ENCODE peak calls at places on chromosomes 6 and 20, in six cellular contexts. One of them, this sample, is unnamed.

GRCh38 chr20:3334156-3334943 is 73.1 kb downstream of the DNAAF9 start:
- DNase-seq in left ventricle myocardium superior: no peak
- DNase-seq in GM12892: no peak
- DNase-seq in uterus: no peak
- DNase-seq in activated CD8-positive, alpha-beta memory T cell treated with anti-CD3 and anti-CD28 coated beads for 4 hours: no peak
- DNase-seq in renal cortical epithelial cell: no peak
- DNase-seq in this sample: no peak

GRCh38 chr20:36399147-36399968 is 93.2 kb downstream of the DLGAP4 start:
- DNase-seq in left ventricle myocardium superior: no peak
- DNase-seq in GM12892: peak
- DNase-seq in uterus: no peak
- DNase-seq in activated CD8-positive, alpha-beta memory T cell treated with anti-CD3 and anti-CD28 coated beads for 4 hours: no peak
- DNase-seq in renal cortical epithelial cell: peak
- DNase-seq in this sample: no peak

GRCh38 chr20:2397595-2398145 is 17.0 kb downstream of the TGM6 start:
- DNase-seq in left ventricle myocardium superior: no peak
- DNase-seq in GM12892: no peak
- DNase-seq in uterus: no peak
- DNase-seq in activated CD8-positive, alpha-beta memory T cell treated with anti-CD3 and anti-CD28 coated beads for 4 hours: no peak
- DNase-seq in renal cortical epithelial cell: no peak
- DNase-seq in this sample: no peak

GRCh38 chr6:135702955-135703499 is 148.5 kb upstream of the PDE7B start:
- DNase-seq in left ventricle myocardium superior: no peak
- DNase-seq in GM12892: no peak
- DNase-seq in uterus: no peak
- DNase-seq in activated CD8-positive, alpha-beta memory T cell treated with anti-CD3 and anti-CD28 coated beads for 4 hours: no peak
- DNase-seq in renal cortical epithelial cell: no peak
- DNase-seq in this sample: no peak

GRCh38 chr6:147604373-147604772 is 95.9 kb downstream of the SAMD5 start:
- DNase-seq in left ventricle myocardium superior: no peak
- DNase-seq in GM12892: no peak
- DNase-seq in uterus: no peak
- DNase-seq in activated CD8-positive, alpha-beta memory T cell treated with anti-CD3 and anti-CD28 coated beads for 4 hours: no peak
- DNase-seq in renal cortical epithelial cell: no peak
- DNase-seq in this sample: no peak

GRCh38 chr6:75135447-75135846 is 70.4 kb downstream of the COL12A1 start:
- DNase-seq in left ventricle myocardium superior: no peak
- DNase-seq in GM12892: no peak
- DNase-seq in uterus: no peak
- DNase-seq in activated CD8-positive, alpha-beta memory T cell treated with anti-CD3 and anti-CD28 coated beads for 4 hours: no peak
- DNase-seq in renal cortical epithelial cell: no peak
- DNase-seq in this sample: no peak

GRCh38 chr6:42154461-42155209 is 12.2 kb upstream of the C6orf132 start:
- DNase-seq in left ventricle myocardium superior: no peak
- DNase-seq in GM12892: no peak
- DNase-seq in uterus: no peak
- DNase-seq in activated CD8-positive, alpha-beta memory T cell treated with anti-CD3 and anti-CD28 coated beads for 4 hours: no peak
- DNase-seq in renal cortical epithelial cell: no peak
- DNase-seq in this sample: no peak

GRCh38 chr6:56370591-56371198 is 123.3 kb upstream of the COL21A1 start:
- DNase-seq in left ventricle myocardium superior: no peak
- DNase-seq in GM12892: no peak
- DNase-seq in uterus: peak
- DNase-seq in activated CD8-positive, alpha-beta memory T cell treated with anti-CD3 and anti-CD28 coated beads for 4 hours: no peak
- DNase-seq in renal cortical epithelial cell: peak
- DNase-seq in this sample: no peak

GRCh38 chr6:74087898-74088297 is 391.9 kb downstream of the CD109 start:
- DNase-seq in left ventricle myocardium superior: no peak
- DNase-seq in GM12892: no peak
- DNase-seq in uterus: no peak
- DNase-seq in activated CD8-positive, alpha-beta memory T cell treated with anti-CD3 and anti-CD28 coated beads for 4 hours: no peak
- DNase-seq in renal cortical epithelial cell: peak
- DNase-seq in this sample: no peak

GRCh38 chr20:24411452-24412216 is 57.8 kb upstream of the SYNDIG1 start:
- DNase-seq in left ventricle myocardium superior: no peak
- DNase-seq in GM12892: no peak
- DNase-seq in uterus: no peak
- DNase-seq in activated CD8-positive, alpha-beta memory T cell treated with anti-CD3 and anti-CD28 coated beads for 4 hours: no peak
- DNase-seq in renal cortical epithelial cell: no peak
- DNase-seq in this sample: no peak

GRCh38 chr6:7088076-7088742 is 19.6 kb upstream of the RREB1 start:
- DNase-seq in left ventricle myocardium superior: no peak
- DNase-seq in GM12892: no peak
- DNase-seq in uterus: no peak
- DNase-seq in activated CD8-positive, alpha-beta memory T cell treated with anti-CD3 and anti-CD28 coated beads for 4 hours: no peak
- DNase-seq in renal cortical epithelial cell: no peak
- DNase-seq in this sample: no peak

GRCh38 chr6:15242937-15243614 is 2.8 kb upstream of the JARID2 start:
- DNase-seq in left ventricle myocardium superior: no peak
- DNase-seq in GM12892: no peak
- DNase-seq in uterus: no peak
- DNase-seq in activated CD8-positive, alpha-beta memory T cell treated with anti-CD3 and anti-CD28 coated beads for 4 hours: no peak
- DNase-seq in renal cortical epithelial cell: peak
- DNase-seq in this sample: no peak

GRCh38 chr6:159969921-159970320 is 1.0 kb downstream of the IGF2R start:
- DNase-seq in left ventricle myocardium superior: no peak
- DNase-seq in GM12892: peak
- DNase-seq in uterus: peak
- DNase-seq in activated CD8-positive, alpha-beta memory T cell treated with anti-CD3 and anti-CD28 coated beads for 4 hours: no peak
- DNase-seq in renal cortical epithelial cell: peak
- DNase-seq in this sample: peak

GRCh38 chr20:63337786-63338420 is 23.2 kb downstream of the CHRNA4 start:
- DNase-seq in left ventricle myocardium superior: no peak
- DNase-seq in GM12892: no peak
- DNase-seq in uterus: no peak
- DNase-seq in activated CD8-positive, alpha-beta memory T cell treated with anti-CD3 and anti-CD28 coated beads for 4 hours: no peak
- DNase-seq in renal cortical epithelial cell: no peak
- DNase-seq in this sample: no peak

GRCh38 chr6:75149253-75149652 is 56.6 kb downstream of the COL12A1 start:
- DNase-seq in left ventricle myocardium superior: no peak
- DNase-seq in GM12892: no peak
- DNase-seq in uterus: no peak
- DNase-seq in activated CD8-positive, alpha-beta memory T cell treated with anti-CD3 and anti-CD28 coated beads for 4 hours: no peak
- DNase-seq in renal cortical epithelial cell: no peak
- DNase-seq in this sample: no peak

GRCh38 chr6:166998256-166999144 is 697 bp upstream of the CEP43 start:
- DNase-seq in left ventricle myocardium superior: peak
- DNase-seq in GM12892: no peak
- DNase-seq in uterus: peak
- DNase-seq in activated CD8-positive, alpha-beta memory T cell treated with anti-CD3 and anti-CD28 coated beads for 4 hours: no peak
- DNase-seq in renal cortical epithelial cell: no peak
- DNase-seq in this sample: peak

GRCh38 chr6:40755046-40755681 is 168.0 kb upstream of the LRFN2 start:
- DNase-seq in left ventricle myocardium superior: no peak
- DNase-seq in GM12892: no peak
- DNase-seq in uterus: peak
- DNase-seq in activated CD8-positive, alpha-beta memory T cell treated with anti-CD3 and anti-CD28 coated beads for 4 hours: no peak
- DNase-seq in renal cortical epithelial cell: peak
- DNase-seq in this sample: no peak

GRCh38 chr6:45772886-45773285 is 242.8 kb downstream of the CLIC5 start:
- DNase-seq in left ventricle myocardium superior: no peak
- DNase-seq in GM12892: no peak
- DNase-seq in uterus: no peak
- DNase-seq in activated CD8-positive, alpha-beta memory T cell treated with anti-CD3 and anti-CD28 coated beads for 4 hours: no peak
- DNase-seq in renal cortical epithelial cell: no peak
- DNase-seq in this sample: no peak

GRCh38 chr6:160348552-160349441 is 619 bp downstream of the SLC22A3 start:
- DNase-seq in left ventricle myocardium superior: no peak
- DNase-seq in GM12892: no peak
- DNase-seq in uterus: peak
- DNase-seq in activated CD8-positive, alpha-beta memory T cell treated with anti-CD3 and anti-CD28 coated beads for 4 hours: no peak
- DNase-seq in renal cortical epithelial cell: no peak
- DNase-seq in this sample: peak

GRCh38 chr20:59591061-59591460 is 13.3 kb upstream of the PHACTR3 start:
- DNase-seq in left ventricle myocardium superior: no peak
- DNase-seq in GM12892: no peak
- DNase-seq in uterus: no peak
- DNase-seq in activated CD8-positive, alpha-beta memory T cell treated with anti-CD3 and anti-CD28 coated beads for 4 hours: no peak
- DNase-seq in renal cortical epithelial cell: no peak
- DNase-seq in this sample: no peak

GRCh38 chr20:54189630-54190029 is 15.8 kb upstream of the CYP24A1 start:
- DNase-seq in left ventricle myocardium superior: no peak
- DNase-seq in GM12892: no peak
- DNase-seq in uterus: no peak
- DNase-seq in activated CD8-positive, alpha-beta memory T cell treated with anti-CD3 and anti-CD28 coated beads for 4 hours: no peak
- DNase-seq in renal cortical epithelial cell: no peak
- DNase-seq in this sample: no peak

GRCh38 chr20:6575912-6576391 is 191.5 kb upstream of the BMP2 start:
- DNase-seq in left ventricle myocardium superior: no peak
- DNase-seq in GM12892: no peak
- DNase-seq in uterus: no peak
- DNase-seq in activated CD8-positive, alpha-beta memory T cell treated with anti-CD3 and anti-CD28 coated beads for 4 hours: no peak
- DNase-seq in renal cortical epithelial cell: peak
- DNase-seq in this sample: no peak

GRCh38 chr6:10518461-10519216 is 2.5 kb upstream of the GCNT2 start:
- DNase-seq in left ventricle myocardium superior: no peak
- DNase-seq in GM12892: no peak
- DNase-seq in uterus: no peak
- DNase-seq in activated CD8-positive, alpha-beta memory T cell treated with anti-CD3 and anti-CD28 coated beads for 4 hours: no peak
- DNase-seq in renal cortical epithelial cell: peak
- DNase-seq in this sample: no peak

GRCh38 chr6:132491303-132491702 is 21.6 kb downstream of the STX7 start:
- DNase-seq in left ventricle myocardium superior: no peak
- DNase-seq in GM12892: no peak
- DNase-seq in uterus: no peak
- DNase-seq in activated CD8-positive, alpha-beta memory T cell treated with anti-CD3 and anti-CD28 coated beads for 4 hours: no peak
- DNase-seq in renal cortical epithelial cell: no peak
- DNase-seq in this sample: no peak